ENCODE peak calls at places on chromosomes 5 and 9, in eight cellular contexts. One of them, this sample, is unnamed.

GRCh38 chr5:25160851-25161348 is 516.1 kb upstream of the CDH10 start:
- DNase-seq in left cardiac atrium: no peak
- DNase-seq in stimulated activated CD4-positive, alpha-beta T cell treated with anti-CD3 and anti-CD28 coated beads, Interleukin-12 subunit alpha, Interleukin-12 subunit beta, amount 100 ng/mL, for 4 hours: no peak
- DNase-seq in mesendoderm: no peak
- DNase-seq in T follicular helper cell: no peak
- DNase-seq in Kasumi-1: peak; percentile 8
- DNase-seq in kidney glomerular epithelial cell: no peak
- DNase-seq in Caki2: no peak
- DNase-seq in this sample: no peak

GRCh38 chr9:14320272-14321245 is 6.6 kb upstream of the NFIB start:
- DNase-seq in T follicular helper cell: no peak
- DNase-seq in Kasumi-1: no peak
- DNase-seq in stimulated activated CD4-positive, alpha-beta T cell treated with anti-CD3 and anti-CD28 coated beads, Interleukin-12 subunit alpha, Interleukin-12 subunit beta, amount 100 ng/mL, for 4 hours: no peak
- DNase-seq in kidney glomerular epithelial cell: no peak
- DNase-seq in Caki2: peak; percentile 79
- DNase-seq in left cardiac atrium: peak; percentile 39
- DNase-seq in mesendoderm: no peak
- DNase-seq in this sample: no peak

GRCh38 chr5:54646285-54647101 is 128.9 kb downstream of the SNX18 start:
- DNase-seq in mesendoderm: peak; percentile 52
- DNase-seq in Caki2: peak; percentile 79
- DNase-seq in left cardiac atrium: peak; percentile 88
- DNase-seq in stimulated activated CD4-positive, alpha-beta T cell treated with anti-CD3 and anti-CD28 coated beads, Interleukin-12 subunit alpha, Interleukin-12 subunit beta, amount 100 ng/mL, for 4 hours: peak; percentile 22
- DNase-seq in kidney glomerular epithelial cell: peak; percentile 87
- DNase-seq in T follicular helper cell: peak; percentile 5
- DNase-seq in Kasumi-1: peak; percentile 82
- DNase-seq in this sample: peak; percentile 16

GRCh38 chr9:15238646-15239045 is 68.4 kb downstream of the TTC39B start:
- DNase-seq in Kasumi-1: no peak
- DNase-seq in kidney glomerular epithelial cell: no peak
- DNase-seq in T follicular helper cell: no peak
- DNase-seq in Caki2: no peak
- DNase-seq in mesendoderm: no peak
- DNase-seq in left cardiac atrium: no peak
- DNase-seq in stimulated activated CD4-positive, alpha-beta T cell treated with anti-CD3 and anti-CD28 coated beads, Interleukin-12 subunit alpha, Interleukin-12 subunit beta, amount 100 ng/mL, for 4 hours: no peak
- DNase-seq in this sample: no peak

GRCh38 chr5:39355324-39355723 is 9.0 kb downstream of the C9 start:
- DNase-seq in kidney glomerular epithelial cell: no peak
- DNase-seq in Caki2: no peak
- DNase-seq in T follicular helper cell: no peak
- DNase-seq in stimulated activated CD4-positive, alpha-beta T cell treated with anti-CD3 and anti-CD28 coated beads, Interleukin-12 subunit alpha, Interleukin-12 subunit beta, amount 100 ng/mL, for 4 hours: no peak
- DNase-seq in Kasumi-1: no peak
- DNase-seq in left cardiac atrium: no peak
- DNase-seq in mesendoderm: no peak
- DNase-seq in this sample: no peak

GRCh38 chr5:169628891-169629290 is 8.2 kb upstream of the DOCK2 start:
- DNase-seq in mesendoderm: no peak
- DNase-seq in stimulated activated CD4-positive, alpha-beta T cell treated with anti-CD3 and anti-CD28 coated beads, Interleukin-12 subunit alpha, Interleukin-12 subunit beta, amount 100 ng/mL, for 4 hours: no peak
- DNase-seq in kidney glomerular epithelial cell: no peak
- DNase-seq in Kasumi-1: no peak
- DNase-seq in left cardiac atrium: no peak
- DNase-seq in Caki2: no peak
- DNase-seq in T follicular helper cell: no peak
- DNase-seq in this sample: no peak

GRCh38 chr5:61538722-61539501 is 206.9 kb downstream of the ZSWIM6 start:
- DNase-seq in mesendoderm: no peak
- DNase-seq in Kasumi-1: no peak
- DNase-seq in T follicular helper cell: no peak
- DNase-seq in Caki2: no peak
- DNase-seq in left cardiac atrium: no peak
- DNase-seq in kidney glomerular epithelial cell: no peak
- DNase-seq in stimulated activated CD4-positive, alpha-beta T cell treated with anti-CD3 and anti-CD28 coated beads, Interleukin-12 subunit alpha, Interleukin-12 subunit beta, amount 100 ng/mL, for 4 hours: no peak
- DNase-seq in this sample: no peak

GRCh38 chr9:126292736-126293521 is 33.7 kb upstream of the MVB12B start:
- DNase-seq in mesendoderm: no peak
- DNase-seq in left cardiac atrium: no peak
- DNase-seq in kidney glomerular epithelial cell: no peak
- DNase-seq in T follicular helper cell: no peak
- DNase-seq in stimulated activated CD4-positive, alpha-beta T cell treated with anti-CD3 and anti-CD28 coated beads, Interleukin-12 subunit alpha, Interleukin-12 subunit beta, amount 100 ng/mL, for 4 hours: no peak
- DNase-seq in Kasumi-1: no peak
- DNase-seq in Caki2: no peak
- DNase-seq in this sample: no peak

GRCh38 chr5:116859666-116860320 is 285.2 kb upstream of the SEMA6A start:
- DNase-seq in mesendoderm: no peak
- DNase-seq in kidney glomerular epithelial cell: no peak
- DNase-seq in Caki2: no peak
- DNase-seq in stimulated activated CD4-positive, alpha-beta T cell treated with anti-CD3 and anti-CD28 coated beads, Interleukin-12 subunit alpha, Interleukin-12 subunit beta, amount 100 ng/mL, for 4 hours: no peak
- DNase-seq in Kasumi-1: no peak
- DNase-seq in T follicular helper cell: no peak
- DNase-seq in left cardiac atrium: no peak
- DNase-seq in this sample: no peak

GRCh38 chr5:66151030-66151429 is 6.9 kb downstream of the SREK1 start:
- DNase-seq in T follicular helper cell: no peak
- DNase-seq in kidney glomerular epithelial cell: no peak
- DNase-seq in stimulated activated CD4-positive, alpha-beta T cell treated with anti-CD3 and anti-CD28 coated beads, Interleukin-12 subunit alpha, Interleukin-12 subunit beta, amount 100 ng/mL, for 4 hours: no peak
- DNase-seq in Caki2: no peak
- DNase-seq in Kasumi-1: no peak
- DNase-seq in mesendoderm: no peak
- DNase-seq in left cardiac atrium: no peak
- DNase-seq in this sample: no peak

GRCh38 chr5:173236531-173237501 is 1.8 kb upstream of the NKX2-5 start:
- DNase-seq in Kasumi-1: no peak
- DNase-seq in stimulated activated CD4-positive, alpha-beta T cell treated with anti-CD3 and anti-CD28 coated beads, Interleukin-12 subunit alpha, Interleukin-12 subunit beta, amount 100 ng/mL, for 4 hours: no peak
- DNase-seq in T follicular helper cell: no peak
- DNase-seq in kidney glomerular epithelial cell: no peak
- DNase-seq in Caki2: no peak
- DNase-seq in mesendoderm: peak; percentile 36
- DNase-seq in left cardiac atrium: no peak
- DNase-seq in this sample: no peak

GRCh38 chr5:15887072-15887471 is 292.5 kb downstream of the MARCHF11 start:
- DNase-seq in Kasumi-1: no peak
- DNase-seq in left cardiac atrium: no peak
- DNase-seq in kidney glomerular epithelial cell: no peak
- DNase-seq in T follicular helper cell: no peak
- DNase-seq in mesendoderm: no peak
- DNase-seq in stimulated activated CD4-positive, alpha-beta T cell treated with anti-CD3 and anti-CD28 coated beads, Interleukin-12 subunit alpha, Interleukin-12 subunit beta, amount 100 ng/mL, for 4 hours: no peak
- DNase-seq in Caki2: no peak
- DNase-seq in this sample: no peak

GRCh38 chr5:147520450-147520849 is 10.6 kb upstream of the DPYSL3 start:
- DNase-seq in mesendoderm: peak; percentile 59
- DNase-seq in Kasumi-1: no peak
- DNase-seq in kidney glomerular epithelial cell: no peak
- DNase-seq in Caki2: no peak
- DNase-seq in T follicular helper cell: no peak
- DNase-seq in left cardiac atrium: no peak
- DNase-seq in stimulated activated CD4-positive, alpha-beta T cell treated with anti-CD3 and anti-CD28 coated beads, Interleukin-12 subunit alpha, Interleukin-12 subunit beta, amount 100 ng/mL, for 4 hours: no peak
- DNase-seq in this sample: no peak

GRCh38 chr9:87606921-87607521 is 109.4 kb downstream of the DAPK1 start:
- DNase-seq in mesendoderm: no peak
- DNase-seq in T follicular helper cell: no peak
- DNase-seq in stimulated activated CD4-positive, alpha-beta T cell treated with anti-CD3 and anti-CD28 coated beads, Interleukin-12 subunit alpha, Interleukin-12 subunit beta, amount 100 ng/mL, for 4 hours: no peak
- DNase-seq in kidney glomerular epithelial cell: peak; percentile 17
- DNase-seq in Caki2: no peak
- DNase-seq in Kasumi-1: no peak
- DNase-seq in left cardiac atrium: no peak
- DNase-seq in this sample: no peak

GRCh38 chr9:110029422-110029814 is 178.5 kb downstream of the C9orf152 start:
- DNase-seq in stimulated activated CD4-positive, alpha-beta T cell treated with anti-CD3 and anti-CD28 coated beads, Interleukin-12 subunit alpha, Interleukin-12 subunit beta, amount 100 ng/mL, for 4 hours: no peak
- DNase-seq in Kasumi-1: peak; percentile 34
- DNase-seq in T follicular helper cell: no peak
- DNase-seq in mesendoderm: peak; percentile 21
- DNase-seq in Caki2: peak; percentile 29
- DNase-seq in kidney glomerular epithelial cell: peak; percentile 50
- DNase-seq in left cardiac atrium: peak; percentile 29
- DNase-seq in this sample: no peak

GRCh38 chr5:137055271-137055872 is 443.8 kb downstream of the SPOCK1 start:
- DNase-seq in stimulated activated CD4-positive, alpha-beta T cell treated with anti-CD3 and anti-CD28 coated beads, Interleukin-12 subunit alpha, Interleukin-12 subunit beta, amount 100 ng/mL, for 4 hours: no peak
- DNase-seq in mesendoderm: no peak
- DNase-seq in left cardiac atrium: no peak
- DNase-seq in Caki2: no peak
- DNase-seq in kidney glomerular epithelial cell: no peak
- DNase-seq in T follicular helper cell: no peak
- DNase-seq in Kasumi-1: no peak
- DNase-seq in this sample: no peak

GRCh38 chr5:6181147-6181729 is 197.1 kb downstream of the MED10 start:
- DNase-seq in stimulated activated CD4-positive, alpha-beta T cell treated with anti-CD3 and anti-CD28 coated beads, Interleukin-12 subunit alpha, Interleukin-12 subunit beta, amount 100 ng/mL, for 4 hours: no peak
- DNase-seq in mesendoderm: peak; percentile 42
- DNase-seq in kidney glomerular epithelial cell: no peak
- DNase-seq in T follicular helper cell: no peak
- DNase-seq in left cardiac atrium: no peak
- DNase-seq in Kasumi-1: no peak
- DNase-seq in Caki2: no peak
- DNase-seq in this sample: no peak

GRCh38 chr5:2642684-2643325 is 108.7 kb downstream of the IRX2 start:
- DNase-seq in stimulated activated CD4-positive, alpha-beta T cell treated with anti-CD3 and anti-CD28 coated beads, Interleukin-12 subunit alpha, Interleukin-12 subunit beta, amount 100 ng/mL, for 4 hours: no peak
- DNase-seq in Kasumi-1: no peak
- DNase-seq in mesendoderm: no peak
- DNase-seq in Caki2: peak; percentile 16
- DNase-seq in left cardiac atrium: no peak
- DNase-seq in T follicular helper cell: no peak
- DNase-seq in kidney glomerular epithelial cell: no peak
- DNase-seq in this sample: no peak

GRCh38 chr5:150051657-150052195 is 34.6 kb downstream of the CSF1R start:
- DNase-seq in Kasumi-1: no peak
- DNase-seq in T follicular helper cell: no peak
- DNase-seq in left cardiac atrium: no peak
- DNase-seq in mesendoderm: no peak
- DNase-seq in stimulated activated CD4-positive, alpha-beta T cell treated with anti-CD3 and anti-CD28 coated beads, Interleukin-12 subunit alpha, Interleukin-12 subunit beta, amount 100 ng/mL, for 4 hours: no peak
- DNase-seq in Caki2: no peak
- DNase-seq in kidney glomerular epithelial cell: no peak
- DNase-seq in this sample: no peak

GRCh38 chr5:178438746-178439260 is 151.4 kb downstream of the COL23A1 start:
- DNase-seq in kidney glomerular epithelial cell: no peak
- DNase-seq in stimulated activated CD4-positive, alpha-beta T cell treated with anti-CD3 and anti-CD28 coated beads, Interleukin-12 subunit alpha, Interleukin-12 subunit beta, amount 100 ng/mL, for 4 hours: no peak
- DNase-seq in Caki2: no peak
- DNase-seq in left cardiac atrium: no peak
- DNase-seq in T follicular helper cell: no peak
- DNase-seq in mesendoderm: no peak
- DNase-seq in Kasumi-1: no peak
- DNase-seq in this sample: no peak

GRCh38 chr5:87127956-87128687 is 139.6 kb upstream of the RASA1 start:
- DNase-seq in Caki2: no peak
- DNase-seq in left cardiac atrium: no peak
- DNase-seq in stimulated activated CD4-positive, alpha-beta T cell treated with anti-CD3 and anti-CD28 coated beads, Interleukin-12 subunit alpha, Interleukin-12 subunit beta, amount 100 ng/mL, for 4 hours: no peak
- DNase-seq in kidney glomerular epithelial cell: peak; percentile 71
- DNase-seq in mesendoderm: no peak
- DNase-seq in T follicular helper cell: no peak
- DNase-seq in Kasumi-1: no peak
- DNase-seq in this sample: no peak

GRCh38 chr5:158769702-158770101 is 330.0 kb downstream of the EBF1 start:
- DNase-seq in T follicular helper cell: no peak
- DNase-seq in left cardiac atrium: no peak
- DNase-seq in mesendoderm: no peak
- DNase-seq in Caki2: no peak
- DNase-seq in Kasumi-1: no peak
- DNase-seq in kidney glomerular epithelial cell: no peak
- DNase-seq in stimulated activated CD4-positive, alpha-beta T cell treated with anti-CD3 and anti-CD28 coated beads, Interleukin-12 subunit alpha, Interleukin-12 subunit beta, amount 100 ng/mL, for 4 hours: no peak
- DNase-seq in this sample: no peak

GRCh38 chr9:123003467-123003866 is 30.0 kb upstream of the GPR21 start:
- DNase-seq in T follicular helper cell: no peak
- DNase-seq in mesendoderm: no peak
- DNase-seq in Kasumi-1: no peak
- DNase-seq in left cardiac atrium: no peak
- DNase-seq in kidney glomerular epithelial cell: no peak
- DNase-seq in stimulated activated CD4-positive, alpha-beta T cell treated with anti-CD3 and anti-CD28 coated beads, Interleukin-12 subunit alpha, Interleukin-12 subunit beta, amount 100 ng/mL, for 4 hours: no peak
- DNase-seq in Caki2: no peak
- DNase-seq in this sample: no peak

GRCh38 chr5:122311888-122312669 is at the start of gene SNCAIP:
- DNase-seq in Caki2: no peak
- DNase-seq in Kasumi-1: no peak
- DNase-seq in stimulated activated CD4-positive, alpha-beta T cell treated with anti-CD3 and anti-CD28 coated beads, Interleukin-12 subunit alpha, Interleukin-12 subunit beta, amount 100 ng/mL, for 4 hours: no peak
- DNase-seq in kidney glomerular epithelial cell: peak; percentile 41
- DNase-seq in left cardiac atrium: peak; percentile 56
- DNase-seq in mesendoderm: peak; percentile 57
- DNase-seq in T follicular helper cell: no peak
- DNase-seq in this sample: no peak

GRCh38 chr5:65769539-65769938 is 47.5 kb downstream of the NLN start:
- DNase-seq in kidney glomerular epithelial cell: peak; percentile 88
- DNase-seq in Caki2: peak; percentile 15
- DNase-seq in left cardiac atrium: no peak
- DNase-seq in mesendoderm: no peak
- DNase-seq in Kasumi-1: no peak
- DNase-seq in stimulated activated CD4-positive, alpha-beta T cell treated with anti-CD3 and anti-CD28 coated beads, Interleukin-12 subunit alpha, Interleukin-12 subunit beta, amount 100 ng/mL, for 4 hours: no peak
- DNase-seq in T follicular helper cell: no peak
- DNase-seq in this sample: no peak

GRCh38 chr9:80867731-80868130 is 821.6 kb downstream of the TLE1 start:
- DNase-seq in Kasumi-1: no peak
- DNase-seq in left cardiac atrium: no peak
- DNase-seq in mesendoderm: no peak
- DNase-seq in stimulated activated CD4-positive, alpha-beta T cell treated with anti-CD3 and anti-CD28 coated beads, Interleukin-12 subunit alpha, Interleukin-12 subunit beta, amount 100 ng/mL, for 4 hours: no peak
- DNase-seq in kidney glomerular epithelial cell: no peak
- DNase-seq in T follicular helper cell: no peak
- DNase-seq in Caki2: no peak
- DNase-seq in this sample: no peak

GRCh38 chr9:129330711-129331279 is 152.7 kb upstream of the IER5L start:
- DNase-seq in Caki2: peak; percentile 25
- DNase-seq in stimulated activated CD4-positive, alpha-beta T cell treated with anti-CD3 and anti-CD28 coated beads, Interleukin-12 subunit alpha, Interleukin-12 subunit beta, amount 100 ng/mL, for 4 hours: no peak
- DNase-seq in left cardiac atrium: no peak
- DNase-seq in kidney glomerular epithelial cell: no peak
- DNase-seq in T follicular helper cell: no peak
- DNase-seq in Kasumi-1: peak; percentile 21
- DNase-seq in mesendoderm: peak; percentile 83
- DNase-seq in this sample: no peak

GRCh38 chr5:130286971-130287370 is 382.7 kb downstream of the CHSY3 start:
- DNase-seq in stimulated activated CD4-positive, alpha-beta T cell treated with anti-CD3 and anti-CD28 coated beads, Interleukin-12 subunit alpha, Interleukin-12 subunit beta, amount 100 ng/mL, for 4 hours: no peak
- DNase-seq in Kasumi-1: no peak
- DNase-seq in T follicular helper cell: no peak
- DNase-seq in mesendoderm: no peak
- DNase-seq in left cardiac atrium: no peak
- DNase-seq in kidney glomerular epithelial cell: no peak
- DNase-seq in Caki2: no peak
- DNase-seq in this sample: no peak